ENCODE peak calls at places on chromosome 19, in four cellular contexts. One of them, this sample, is unnamed.

GRCh38 chr19:51345076-51345620 is 3.2 kb upstream of the VSIG10L start:
- DNase-seq in stimulated activated CD4-positive, alpha-beta T cell treated with anti-CD3 and anti-CD28 coated beads, Interleukin-2, amount 100 ng/mL, for 48 hours: no peak
- DNase-seq in kidney epithelial cell: no peak
- DNase-seq in D721Med: no peak
- DNase-seq in this sample: no peak

GRCh38 chr19:28234637-28235036 is 978.3 kb downstream of the UQCRFS1 start:
- DNase-seq in D721Med: no peak
- DNase-seq in kidney epithelial cell: peak; percentile 25
- DNase-seq in stimulated activated CD4-positive, alpha-beta T cell treated with anti-CD3 and anti-CD28 coated beads, Interleukin-2, amount 100 ng/mL, for 48 hours: no peak
- DNase-seq in this sample: peak; percentile 55

GRCh38 chr19:47507924-47508553 is 6.8 kb downstream of the NAPA start:
- DNase-seq in stimulated activated CD4-positive, alpha-beta T cell treated with anti-CD3 and anti-CD28 coated beads, Interleukin-2, amount 100 ng/mL, for 48 hours: no peak
- DNase-seq in D721Med: no peak
- DNase-seq in kidney epithelial cell: no peak
- DNase-seq in this sample: no peak

GRCh38 chr19:6459356-6460098 is at the start of gene SLC25A23:
- DNase-seq in kidney epithelial cell: no peak
- DNase-seq in stimulated activated CD4-positive, alpha-beta T cell treated with anti-CD3 and anti-CD28 coated beads, Interleukin-2, amount 100 ng/mL, for 48 hours: peak; percentile 53
- DNase-seq in D721Med: peak; percentile 93
- DNase-seq in this sample: peak; percentile 33

GRCh38 chr19:38842439-38843174 is 7.2 kb downstream of the HNRNPL start:
- DNase-seq in stimulated activated CD4-positive, alpha-beta T cell treated with anti-CD3 and anti-CD28 coated beads, Interleukin-2, amount 100 ng/mL, for 48 hours: no peak
- DNase-seq in D721Med: no peak
- DNase-seq in kidney epithelial cell: no peak
- DNase-seq in this sample: no peak

GRCh38 chr19:39941615-39942507 is 7.4 kb upstream of the FCGBP start:
- DNase-seq in stimulated activated CD4-positive, alpha-beta T cell treated with anti-CD3 and anti-CD28 coated beads, Interleukin-2, amount 100 ng/mL, for 48 hours: peak; percentile 23
- DNase-seq in kidney epithelial cell: no peak
- DNase-seq in D721Med: no peak
- DNase-seq in this sample: peak; percentile 11

GRCh38 chr19:10007366-10007765 is 2.9 kb downstream of the COL5A3 start:
- DNase-seq in D721Med: no peak
- DNase-seq in kidney epithelial cell: no peak
- DNase-seq in stimulated activated CD4-positive, alpha-beta T cell treated with anti-CD3 and anti-CD28 coated beads, Interleukin-2, amount 100 ng/mL, for 48 hours: no peak
- DNase-seq in this sample: no peak

GRCh38 chr19:35041548-35042055 is at the start of gene HPN:
- DNase-seq in stimulated activated CD4-positive, alpha-beta T cell treated with anti-CD3 and anti-CD28 coated beads, Interleukin-2, amount 100 ng/mL, for 48 hours: no peak
- DNase-seq in D721Med: no peak
- DNase-seq in kidney epithelial cell: no peak
- DNase-seq in this sample: no peak

GRCh38 chr19:30908262-30908771 is 440.9 kb downstream of the TSHZ3 start:
- DNase-seq in kidney epithelial cell: no peak
- DNase-seq in stimulated activated CD4-positive, alpha-beta T cell treated with anti-CD3 and anti-CD28 coated beads, Interleukin-2, amount 100 ng/mL, for 48 hours: no peak
- DNase-seq in D721Med: no peak
- DNase-seq in this sample: no peak

GRCh38 chr19:47805313-47805712 is 962 bp upstream of the TPRX1 start:
- DNase-seq in D721Med: no peak
- DNase-seq in kidney epithelial cell: no peak
- DNase-seq in stimulated activated CD4-positive, alpha-beta T cell treated with anti-CD3 and anti-CD28 coated beads, Interleukin-2, amount 100 ng/mL, for 48 hours: no peak
- DNase-seq in this sample: no peak

GRCh38 chr19:19113040-19113541 is 25.2 kb downstream of the TMEM161A start:
- DNase-seq in stimulated activated CD4-positive, alpha-beta T cell treated with anti-CD3 and anti-CD28 coated beads, Interleukin-2, amount 100 ng/mL, for 48 hours: no peak
- DNase-seq in D721Med: no peak
- DNase-seq in kidney epithelial cell: no peak
- DNase-seq in this sample: no peak

This sample was measured in retinal pigment epithelial cell.